ENCODE peak calls at places on chromosomes 6 and 20, in five cellular contexts. One of them, this sample, is unnamed.

GRCh38 chr6:80586242-80586641 is 479.8 kb downstream of the BCKDHB start:
- DNase-seq in cardiac muscle cell: no peak
- DNase-seq in T-helper 9 cell: no peak
- DNase-seq in neural crest cell: no peak
- DNase-seq in GM20000: no peak
- DNase-seq in this sample: no peak

GRCh38 chr20:45462711-45463110 is 6.8 kb upstream of the WFDC2 start:
- DNase-seq in cardiac muscle cell: no peak
- DNase-seq in T-helper 9 cell: no peak
- DNase-seq in neural crest cell: no peak
- DNase-seq in GM20000: no peak
- DNase-seq in this sample: no peak

GRCh38 chr6:152096863-152097496 is 289.5 kb downstream of the ESR1 start:
- DNase-seq in cardiac muscle cell: no peak
- DNase-seq in T-helper 9 cell: no peak
- DNase-seq in neural crest cell: no peak
- DNase-seq in GM20000: no peak
- DNase-seq in this sample: no peak

GRCh38 chr20:38228436-38228835 is 32.1 kb downstream of the KIAA1755 start:
- DNase-seq in cardiac muscle cell: no peak
- DNase-seq in T-helper 9 cell: no peak
- DNase-seq in neural crest cell: no peak
- DNase-seq in GM20000: no peak
- DNase-seq in this sample: no peak

GRCh38 chr6:24995270-24995669 is 59.5 kb upstream of the RIPOR2 start:
- DNase-seq in cardiac muscle cell: no peak
- DNase-seq in T-helper 9 cell: no peak
- DNase-seq in neural crest cell: no peak
- DNase-seq in GM20000: no peak
- DNase-seq in this sample: no peak

GRCh38 chr20:1711826-1712601 is 54.4 kb upstream of the SIRPG start:
- DNase-seq in cardiac muscle cell: no peak
- DNase-seq in T-helper 9 cell: no peak
- DNase-seq in neural crest cell: no peak
- DNase-seq in GM20000: no peak
- DNase-seq in this sample: no peak

GRCh38 chr20:40686434-40686882 is 2.6 kb downstream of the MAFB start:
- DNase-seq in cardiac muscle cell: no peak
- DNase-seq in T-helper 9 cell: no peak
- DNase-seq in neural crest cell: no peak
- DNase-seq in GM20000: no peak
- DNase-seq in this sample: no peak

GRCh38 chr6:132065556-132065955 is 114.4 kb upstream of the CCN2 start:
- DNase-seq in cardiac muscle cell: no peak
- DNase-seq in T-helper 9 cell: no peak
- DNase-seq in neural crest cell: no peak
- DNase-seq in GM20000: no peak
- DNase-seq in this sample: no peak

GRCh38 chr6:4906942-4907300 is 96.9 kb downstream of the RPP40 start:
- DNase-seq in cardiac muscle cell: no peak
- DNase-seq in T-helper 9 cell: no peak
- DNase-seq in neural crest cell: no peak
- DNase-seq in GM20000: no peak
- DNase-seq in this sample: no peak